ENCODE peak calls at places on chromosomes 3 and 15, in five cellular contexts. One of them, this sample, is unnamed.

GRCh38 chr15:70267306-70267705 is 169.6 kb upstream of the TLE3 start:
- DNase-seq in activated CD8-positive, alpha-beta memory T cell treated with anti-CD3 and anti-CD28 coated beads for 48 hours: no peak
- DNase-seq in stimulated activated CD8-positive, alpha-beta memory T cell treated with anti-CD3 and anti-CD28 coated beads, Interleukin-4, amount 100 ng/mL, for 24 hours: no peak
- DNase-seq in neural progenitor cell: no peak
- DNase-seq in iris pigment epithelial cell: no peak
- DNase-seq in this sample: no peak

GRCh38 chr15:79562538-79563298 is 130.6 kb downstream of the MINAR1 start:
- DNase-seq in activated CD8-positive, alpha-beta memory T cell treated with anti-CD3 and anti-CD28 coated beads for 48 hours: no peak
- DNase-seq in stimulated activated CD8-positive, alpha-beta memory T cell treated with anti-CD3 and anti-CD28 coated beads, Interleukin-4, amount 100 ng/mL, for 24 hours: no peak
- DNase-seq in neural progenitor cell: no peak
- DNase-seq in iris pigment epithelial cell: no peak
- DNase-seq in this sample: no peak

GRCh38 chr15:62104846-62105245 is 38.1 kb downstream of the C2CD4A start:
- DNase-seq in activated CD8-positive, alpha-beta memory T cell treated with anti-CD3 and anti-CD28 coated beads for 48 hours: no peak
- DNase-seq in stimulated activated CD8-positive, alpha-beta memory T cell treated with anti-CD3 and anti-CD28 coated beads, Interleukin-4, amount 100 ng/mL, for 24 hours: no peak
- DNase-seq in neural progenitor cell: no peak
- DNase-seq in iris pigment epithelial cell: no peak
- DNase-seq in this sample: no peak

GRCh38 chr15:97168704-97169475 is 791.6 kb upstream of the ARRDC4 start:
- DNase-seq in activated CD8-positive, alpha-beta memory T cell treated with anti-CD3 and anti-CD28 coated beads for 48 hours: no peak
- DNase-seq in stimulated activated CD8-positive, alpha-beta memory T cell treated with anti-CD3 and anti-CD28 coated beads, Interleukin-4, amount 100 ng/mL, for 24 hours: no peak
- DNase-seq in neural progenitor cell: peak; percentile 48
- DNase-seq in iris pigment epithelial cell: no peak
- DNase-seq in this sample: no peak

GRCh38 chr3:195048059-195048905 is 222.7 kb downstream of the XXYLT1 start:
- DNase-seq in activated CD8-positive, alpha-beta memory T cell treated with anti-CD3 and anti-CD28 coated beads for 48 hours: no peak
- DNase-seq in stimulated activated CD8-positive, alpha-beta memory T cell treated with anti-CD3 and anti-CD28 coated beads, Interleukin-4, amount 100 ng/mL, for 24 hours: no peak
- DNase-seq in neural progenitor cell: no peak
- DNase-seq in iris pigment epithelial cell: no peak
- DNase-seq in this sample: no peak

GRCh38 chr3:146308682-146309081 is 57.8 kb upstream of the PLSCR4 start:
- DNase-seq in activated CD8-positive, alpha-beta memory T cell treated with anti-CD3 and anti-CD28 coated beads for 48 hours: no peak
- DNase-seq in stimulated activated CD8-positive, alpha-beta memory T cell treated with anti-CD3 and anti-CD28 coated beads, Interleukin-4, amount 100 ng/mL, for 24 hours: no peak
- DNase-seq in neural progenitor cell: no peak
- DNase-seq in iris pigment epithelial cell: peak; percentile 63
- DNase-seq in this sample: no peak

GRCh38 chr3:37943631-37944242 is 46.8 kb upstream of the VILL start:
- DNase-seq in activated CD8-positive, alpha-beta memory T cell treated with anti-CD3 and anti-CD28 coated beads for 48 hours: no peak
- DNase-seq in stimulated activated CD8-positive, alpha-beta memory T cell treated with anti-CD3 and anti-CD28 coated beads, Interleukin-4, amount 100 ng/mL, for 24 hours: no peak
- DNase-seq in neural progenitor cell: no peak
- DNase-seq in iris pigment epithelial cell: no peak
- DNase-seq in this sample: no peak

GRCh38 chr3:67006460-67006859 is 8.4 kb downstream of the KBTBD8 start:
- DNase-seq in activated CD8-positive, alpha-beta memory T cell treated with anti-CD3 and anti-CD28 coated beads for 48 hours: no peak
- DNase-seq in stimulated activated CD8-positive, alpha-beta memory T cell treated with anti-CD3 and anti-CD28 coated beads, Interleukin-4, amount 100 ng/mL, for 24 hours: no peak
- DNase-seq in neural progenitor cell: no peak
- DNase-seq in iris pigment epithelial cell: peak; percentile 93
- DNase-seq in this sample: no peak

GRCh38 chr3:124360140-124360539 is 368.2 kb upstream of the ROPN1 start:
- DNase-seq in activated CD8-positive, alpha-beta memory T cell treated with anti-CD3 and anti-CD28 coated beads for 48 hours: no peak
- DNase-seq in stimulated activated CD8-positive, alpha-beta memory T cell treated with anti-CD3 and anti-CD28 coated beads, Interleukin-4, amount 100 ng/mL, for 24 hours: no peak
- DNase-seq in neural progenitor cell: no peak
- DNase-seq in iris pigment epithelial cell: no peak
- DNase-seq in this sample: no peak

GRCh38 chr15:73924258-73924921 is 1.9 kb upstream of the LOXL1 start:
- DNase-seq in activated CD8-positive, alpha-beta memory T cell treated with anti-CD3 and anti-CD28 coated beads for 48 hours: no peak
- DNase-seq in stimulated activated CD8-positive, alpha-beta memory T cell treated with anti-CD3 and anti-CD28 coated beads, Interleukin-4, amount 100 ng/mL, for 24 hours: peak; percentile 5
- DNase-seq in neural progenitor cell: peak; percentile 39
- DNase-seq in iris pigment epithelial cell: peak; percentile 91
- DNase-seq in this sample: no peak

GRCh38 chr3:100744671-100745070 is 35.4 kb downstream of the TFG start:
- DNase-seq in activated CD8-positive, alpha-beta memory T cell treated with anti-CD3 and anti-CD28 coated beads for 48 hours: no peak
- DNase-seq in stimulated activated CD8-positive, alpha-beta memory T cell treated with anti-CD3 and anti-CD28 coated beads, Interleukin-4, amount 100 ng/mL, for 24 hours: no peak
- DNase-seq in neural progenitor cell: no peak
- DNase-seq in iris pigment epithelial cell: no peak
- DNase-seq in this sample: no peak

GRCh38 chr3:81048058-81048665 is 713.3 kb downstream of the GBE1 start:
- DNase-seq in activated CD8-positive, alpha-beta memory T cell treated with anti-CD3 and anti-CD28 coated beads for 48 hours: no peak
- DNase-seq in stimulated activated CD8-positive, alpha-beta memory T cell treated with anti-CD3 and anti-CD28 coated beads, Interleukin-4, amount 100 ng/mL, for 24 hours: no peak
- DNase-seq in neural progenitor cell: no peak
- DNase-seq in iris pigment epithelial cell: no peak
- DNase-seq in this sample: no peak

GRCh38 chr15:71874245-71874644 is 63.9 kb downstream of the NR2E3 start:
- DNase-seq in activated CD8-positive, alpha-beta memory T cell treated with anti-CD3 and anti-CD28 coated beads for 48 hours: no peak
- DNase-seq in stimulated activated CD8-positive, alpha-beta memory T cell treated with anti-CD3 and anti-CD28 coated beads, Interleukin-4, amount 100 ng/mL, for 24 hours: no peak
- DNase-seq in neural progenitor cell: no peak
- DNase-seq in iris pigment epithelial cell: no peak
- DNase-seq in this sample: no peak

GRCh38 chr15:39251413-39252197 is 329.3 kb upstream of the THBS1 start:
- DNase-seq in activated CD8-positive, alpha-beta memory T cell treated with anti-CD3 and anti-CD28 coated beads for 48 hours: no peak
- DNase-seq in stimulated activated CD8-positive, alpha-beta memory T cell treated with anti-CD3 and anti-CD28 coated beads, Interleukin-4, amount 100 ng/mL, for 24 hours: no peak
- DNase-seq in neural progenitor cell: no peak
- DNase-seq in iris pigment epithelial cell: no peak
- DNase-seq in this sample: no peak

GRCh38 chr3:115899050-115899449 is 275.7 kb downstream of the GAP43 start:
- DNase-seq in activated CD8-positive, alpha-beta memory T cell treated with anti-CD3 and anti-CD28 coated beads for 48 hours: no peak
- DNase-seq in stimulated activated CD8-positive, alpha-beta memory T cell treated with anti-CD3 and anti-CD28 coated beads, Interleukin-4, amount 100 ng/mL, for 24 hours: no peak
- DNase-seq in neural progenitor cell: no peak
- DNase-seq in iris pigment epithelial cell: no peak
- DNase-seq in this sample: no peak

GRCh38 chr3:173221010-173221409 is 80.0 kb upstream of the SPATA16 start:
- DNase-seq in activated CD8-positive, alpha-beta memory T cell treated with anti-CD3 and anti-CD28 coated beads for 48 hours: no peak
- DNase-seq in stimulated activated CD8-positive, alpha-beta memory T cell treated with anti-CD3 and anti-CD28 coated beads, Interleukin-4, amount 100 ng/mL, for 24 hours: no peak
- DNase-seq in neural progenitor cell: peak; percentile 5
- DNase-seq in iris pigment epithelial cell: no peak
- DNase-seq in this sample: no peak

GRCh38 chr3:167198949-167199348 is 181.1 kb downstream of the ZBBX start:
- DNase-seq in activated CD8-positive, alpha-beta memory T cell treated with anti-CD3 and anti-CD28 coated beads for 48 hours: no peak
- DNase-seq in stimulated activated CD8-positive, alpha-beta memory T cell treated with anti-CD3 and anti-CD28 coated beads, Interleukin-4, amount 100 ng/mL, for 24 hours: no peak
- DNase-seq in neural progenitor cell: no peak
- DNase-seq in iris pigment epithelial cell: no peak
- DNase-seq in this sample: no peak

GRCh38 chr3:39273119-39273518 is 6.7 kb downstream of the CX3CR1 start:
- DNase-seq in activated CD8-positive, alpha-beta memory T cell treated with anti-CD3 and anti-CD28 coated beads for 48 hours: no peak
- DNase-seq in stimulated activated CD8-positive, alpha-beta memory T cell treated with anti-CD3 and anti-CD28 coated beads, Interleukin-4, amount 100 ng/mL, for 24 hours: no peak
- DNase-seq in neural progenitor cell: no peak
- DNase-seq in iris pigment epithelial cell: no peak
- DNase-seq in this sample: no peak

GRCh38 chr15:49589030-49589429 is 31.6 kb downstream of the FAM227B start:
- DNase-seq in activated CD8-positive, alpha-beta memory T cell treated with anti-CD3 and anti-CD28 coated beads for 48 hours: no peak
- DNase-seq in stimulated activated CD8-positive, alpha-beta memory T cell treated with anti-CD3 and anti-CD28 coated beads, Interleukin-4, amount 100 ng/mL, for 24 hours: no peak
- DNase-seq in neural progenitor cell: no peak
- DNase-seq in iris pigment epithelial cell: peak; percentile 12
- DNase-seq in this sample: no peak

GRCh38 chr15:39250001-39250400 is 330.9 kb upstream of the THBS1 start:
- DNase-seq in activated CD8-positive, alpha-beta memory T cell treated with anti-CD3 and anti-CD28 coated beads for 48 hours: no peak
- DNase-seq in stimulated activated CD8-positive, alpha-beta memory T cell treated with anti-CD3 and anti-CD28 coated beads, Interleukin-4, amount 100 ng/mL, for 24 hours: no peak
- DNase-seq in neural progenitor cell: no peak
- DNase-seq in iris pigment epithelial cell: no peak
- DNase-seq in this sample: no peak

GRCh38 chr15:90230071-90230494 is 3.7 kb downstream of the CIB1 start:
- DNase-seq in activated CD8-positive, alpha-beta memory T cell treated with anti-CD3 and anti-CD28 coated beads for 48 hours: no peak
- DNase-seq in stimulated activated CD8-positive, alpha-beta memory T cell treated with anti-CD3 and anti-CD28 coated beads, Interleukin-4, amount 100 ng/mL, for 24 hours: no peak
- DNase-seq in neural progenitor cell: no peak
- DNase-seq in iris pigment epithelial cell: no peak
- DNase-seq in this sample: no peak

GRCh38 chr3:51538115-51538458 is 432 bp upstream of the RAD54L2 start:
- DNase-seq in activated CD8-positive, alpha-beta memory T cell treated with anti-CD3 and anti-CD28 coated beads for 48 hours: peak; percentile 6
- DNase-seq in stimulated activated CD8-positive, alpha-beta memory T cell treated with anti-CD3 and anti-CD28 coated beads, Interleukin-4, amount 100 ng/mL, for 24 hours: no peak
- DNase-seq in neural progenitor cell: no peak
- DNase-seq in iris pigment epithelial cell: peak; percentile 9
- DNase-seq in this sample: peak; percentile 1

GRCh38 chr15:48941913-48942312 is 21.8 kb downstream of the SHC4 start:
- DNase-seq in activated CD8-positive, alpha-beta memory T cell treated with anti-CD3 and anti-CD28 coated beads for 48 hours: no peak
- DNase-seq in stimulated activated CD8-positive, alpha-beta memory T cell treated with anti-CD3 and anti-CD28 coated beads, Interleukin-4, amount 100 ng/mL, for 24 hours: no peak
- DNase-seq in neural progenitor cell: no peak
- DNase-seq in iris pigment epithelial cell: no peak
- DNase-seq in this sample: no peak

GRCh38 chr3:42371776-42372175 is 38.6 kb downstream of the LYZL4 start:
- DNase-seq in activated CD8-positive, alpha-beta memory T cell treated with anti-CD3 and anti-CD28 coated beads for 48 hours: no peak
- DNase-seq in stimulated activated CD8-positive, alpha-beta memory T cell treated with anti-CD3 and anti-CD28 coated beads, Interleukin-4, amount 100 ng/mL, for 24 hours: no peak
- DNase-seq in neural progenitor cell: no peak
- DNase-seq in iris pigment epithelial cell: no peak
- DNase-seq in this sample: no peak